ENCODE peak calls at places on chromosomes 6 and 20, in four cellular contexts. S is SK-N-SH, U is A549, E is GM12878. F is an unnamed sample.
A peak's percentile ranks its signal among the peaks of the same experiment; 100 is the strongest.

GRCh38 chr20:48329676-48330644 is 497.8 kb downstream of the PREX1 start:
- DNase-seq in S (peak; percentile 78), U (peak; percentile 16), E (no peak), F (peak; percentile 32)

GRCh38 chr20:5078399-5078958 is 41.3 kb downstream of the PCNA start:
- DNase-seq in S (no peak), U (peak; percentile 70), E (peak; percentile 98), F (peak; percentile 60)

GRCh38 chr6:148874698-148875293 is 128.0 kb downstream of the UST start:
- DNase-seq in S (no peak), U (no peak), E (no peak), F (no peak)

GRCh38 chr6:36364669-36365479 is 22.6 kb downstream of the ETV7 start:
- DNase-seq in S (no peak), U (peak; percentile 19), E (no peak), F (no peak)

GRCh38 chr6:26198626-26199056 is 111.4 kb downstream of the HFE start:
- DNase-seq in S (no peak), U (no peak), E (no peak), F (no peak)

GRCh38 chr20:33072813-33073212 is 6.6 kb upstream of the BPIFB4 start:
- DNase-seq in S (no peak), U (no peak), E (no peak), F (no peak)

GRCh38 chr6:41637179-41638001 is 878 bp upstream of the MDFI start:
- DNase-seq in S (peak; percentile 71), U (no peak), E (no peak), F (no peak)

GRCh38 chr6:143673638-143674037 is 4.1 kb upstream of the PHACTR2 start:
- DNase-seq in S (no peak), U (peak; percentile 77), E (no peak), F (peak; percentile 69)

GRCh38 chr6:46062312-46062711 is 46.7 kb upstream of the CLIC5 start:
- DNase-seq in S (no peak), U (no peak), E (no peak), F (no peak)
- TF ChIP-seq PBX3 in S (no peak), U (no peak), E (no peak), F (no peak)

GRCh38 chr6:32075781-32076494 is 33.2 kb downstream of the TNXB start:
- DNase-seq in S (no peak), U (no peak), E (no peak), F (no peak)
- TF ChIP-seq RAD21 in S (no peak), U (no peak), E (no peak), F (no peak)

GRCh38 chr6:20540683-20541082 is 6.4 kb downstream of the CDKAL1 start:
- DNase-seq in S (no peak), U (no peak), E (no peak), F (peak; percentile 72)

GRCh38 chr6:20539387-20539786 is 5.1 kb downstream of the CDKAL1 start:
- DNase-seq in S (no peak), U (no peak), E (no peak), F (no peak)

GRCh38 chr6:20541387-20541786 is 7.1 kb downstream of the CDKAL1 start:
- DNase-seq in S (no peak), U (no peak), E (no peak), F (no peak)

GRCh38 chr6:20538131-20538662 is 3.9 kb downstream of the CDKAL1 start:
- DNase-seq in S (no peak), U (no peak), E (no peak), F (no peak)

DNA sequence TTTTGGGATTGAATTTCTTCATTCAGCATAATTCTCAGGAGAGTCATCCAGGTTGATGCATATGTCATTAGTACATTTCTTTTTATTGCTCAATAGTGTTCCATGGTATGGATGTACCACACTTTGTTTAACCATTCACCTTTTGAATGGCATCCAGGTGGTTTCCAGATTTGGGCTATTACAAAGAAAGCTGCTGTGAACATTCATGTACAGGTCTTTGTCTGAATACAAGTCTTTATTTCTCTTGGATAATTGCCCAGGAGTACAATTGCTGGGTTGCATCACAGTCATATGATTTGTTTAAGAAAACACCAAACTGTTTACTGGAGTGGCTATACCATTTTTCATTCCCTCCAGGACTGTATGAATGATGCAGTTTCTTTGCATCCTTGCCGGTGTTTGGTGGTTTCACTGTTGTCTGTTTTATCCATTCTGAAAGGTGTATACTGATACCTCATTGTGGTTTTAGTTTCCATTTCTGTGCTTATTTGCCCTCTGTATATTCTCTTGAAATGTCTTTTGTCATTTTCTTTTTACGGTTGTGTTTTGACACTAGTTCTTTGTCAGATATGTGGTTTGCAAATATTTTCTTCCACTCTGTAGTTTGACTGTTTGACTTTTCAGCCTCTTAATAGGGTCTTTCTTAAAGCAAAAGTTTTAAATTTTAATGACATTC is 8.8 kb downstream of the CDKAL1 start:
- DNase-seq in S (no peak), U (peak; percentile 35), E (peak; percentile 85), F (peak; percentile 76)
- TF ChIP-seq PBX3 in S (no peak), U (no peak), E (no peak), F (no peak)

DNA sequence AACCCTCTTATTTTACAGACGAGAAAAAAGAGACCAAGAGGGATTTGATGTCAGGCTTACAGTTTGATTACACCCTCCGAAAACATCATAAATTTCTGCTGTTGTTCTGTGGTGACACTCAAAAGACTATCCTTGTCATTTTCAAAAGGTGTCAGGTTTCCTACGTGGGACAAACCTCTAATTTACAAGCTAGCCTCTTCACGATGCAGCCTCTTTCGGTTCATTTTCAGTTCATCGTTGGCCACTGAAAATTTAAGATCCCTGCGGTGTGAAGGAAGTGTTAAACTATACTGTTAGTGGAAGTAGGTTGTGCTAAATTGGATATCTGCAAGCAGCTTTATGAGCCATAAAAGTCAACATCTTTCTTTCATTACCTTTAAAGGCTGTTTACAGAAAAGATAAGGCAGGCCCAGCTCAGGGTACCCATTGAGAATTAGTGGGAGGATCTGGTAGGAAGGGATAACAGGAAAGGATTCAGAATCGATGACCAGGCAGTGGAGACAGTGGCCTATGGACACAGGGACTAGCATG is 329.2 kb upstream of the SOX4 start:
- DNase-seq in S (peak; percentile 30), U (no peak), E (peak; percentile 35), F (no peak)
- TF ChIP-seq RAD21 in S (no peak), U (no peak), E (no peak), F (no peak)

GRCh38 chr20:2691663-2692035 is 931 bp upstream of the EBF4 start:
- DNase-seq in S (no peak), U (no peak), E (no peak), F (no peak)
- TF ChIP-seq PBX3 in S (no peak), U (no peak), E (no peak), F (no peak)